ENCODE peak calls at places on chromosomes 1 and 21, in five cellular contexts. One of them, this sample, is unnamed.

GRCh38 chr21:33510826-33511225 is 19.3 kb upstream of the DNAJC28 start:
- DNase-seq in H1: no peak
- DNase-seq in mesenchymal stem cell: no peak
- DNase-seq in trophoblast cell: no peak
- DNase-seq in neuronal stem cell: no peak
- DNase-seq in this sample: no peak

GRCh38 chr21:14520535-14520934 is 25.6 kb downstream of the SAMSN1 start:
- DNase-seq in neuronal stem cell: no peak
- DNase-seq in trophoblast cell: no peak
- DNase-seq in H1: no peak
- DNase-seq in mesenchymal stem cell: no peak
- DNase-seq in this sample: no peak

GRCh38 chr1:236762410-236762809 is 32.7 kb upstream of the MTR start:
- DNase-seq in mesenchymal stem cell: no peak
- DNase-seq in neuronal stem cell: no peak
- DNase-seq in trophoblast cell: no peak
- DNase-seq in H1: no peak
- DNase-seq in this sample: no peak

GRCh38 chr1:179591253-179591591 is 410 bp upstream of the TDRD5 start:
- DNase-seq in mesenchymal stem cell: no peak
- DNase-seq in neuronal stem cell: no peak
- DNase-seq in H1: no peak
- DNase-seq in trophoblast cell: no peak
- DNase-seq in this sample: no peak

GRCh38 chr21:33490991-33491372 is 534 bp downstream of the DNAJC28 start:
- DNase-seq in mesenchymal stem cell: no peak
- DNase-seq in neuronal stem cell: no peak
- DNase-seq in H1: no peak
- DNase-seq in trophoblast cell: no peak
- DNase-seq in this sample: no peak

GRCh38 chr1:62682531-62682930 is 5.7 kb downstream of the DOCK7 start:
- DNase-seq in neuronal stem cell: no peak
- DNase-seq in mesenchymal stem cell: no peak
- DNase-seq in trophoblast cell: no peak
- DNase-seq in H1: no peak
- DNase-seq in this sample: no peak

GRCh38 chr21:39079617-39080016 is 103.6 kb downstream of the PSMG1 start:
- DNase-seq in mesenchymal stem cell: peak
- DNase-seq in trophoblast cell: peak
- DNase-seq in H1: no peak
- DNase-seq in neuronal stem cell: no peak
- DNase-seq in this sample: no peak

GRCh38 chr1:51234721-51235425 is 1.2 kb upstream of the RNF11 start:
- DNase-seq in trophoblast cell: no peak
- DNase-seq in H1: no peak
- DNase-seq in neuronal stem cell: no peak
- DNase-seq in mesenchymal stem cell: peak
- DNase-seq in this sample: no peak

GRCh38 chr1:33292726-33293340 is 28.1 kb downstream of the A3GALT2 start:
- DNase-seq in neuronal stem cell: no peak
- DNase-seq in mesenchymal stem cell: no peak
- DNase-seq in trophoblast cell: no peak
- DNase-seq in H1: no peak
- DNase-seq in this sample: no peak

GRCh38 chr1:116239916-116240315 is 128.7 kb downstream of the MAB21L3 start:
- DNase-seq in H1: no peak
- DNase-seq in neuronal stem cell: no peak
- DNase-seq in mesenchymal stem cell: no peak
- DNase-seq in trophoblast cell: peak
- DNase-seq in this sample: no peak

GRCh38 chr1:171948491-171948890 is 107.2 kb downstream of the DNM3 start:
- DNase-seq in mesenchymal stem cell: peak
- DNase-seq in neuronal stem cell: no peak
- DNase-seq in H1: no peak
- DNase-seq in trophoblast cell: no peak
- DNase-seq in this sample: no peak

GRCh38 chr1:37439672-37439995 is 34.7 kb upstream of the ZC3H12A start:
- DNase-seq in trophoblast cell: no peak
- DNase-seq in neuronal stem cell: no peak
- DNase-seq in mesenchymal stem cell: no peak
- DNase-seq in H1: no peak
- DNase-seq in this sample: no peak

GRCh38 chr1:47875831-47876586 is 121.2 kb downstream of the TRABD2B start:
- DNase-seq in mesenchymal stem cell: peak
- DNase-seq in trophoblast cell: no peak
- DNase-seq in H1: no peak
- DNase-seq in neuronal stem cell: no peak
- DNase-seq in this sample: no peak

GRCh38 chr1:201890806-201891450 is 2.2 kb downstream of the SHISA4 start:
- DNase-seq in trophoblast cell: no peak
- DNase-seq in mesenchymal stem cell: no peak
- DNase-seq in neuronal stem cell: no peak
- DNase-seq in H1: no peak
- DNase-seq in this sample: no peak

GRCh38 chr1:77308889-77309621 is 27.2 kb downstream of the AK5 start:
- DNase-seq in mesenchymal stem cell: no peak
- DNase-seq in neuronal stem cell: no peak
- DNase-seq in H1: no peak
- DNase-seq in trophoblast cell: no peak
- DNase-seq in this sample: no peak

GRCh38 chr1:214670098-214670497 is 67.1 kb downstream of the CENPF start:
- DNase-seq in neuronal stem cell: no peak
- DNase-seq in trophoblast cell: peak
- DNase-seq in H1: no peak
- DNase-seq in mesenchymal stem cell: peak
- DNase-seq in this sample: no peak

DNA sequence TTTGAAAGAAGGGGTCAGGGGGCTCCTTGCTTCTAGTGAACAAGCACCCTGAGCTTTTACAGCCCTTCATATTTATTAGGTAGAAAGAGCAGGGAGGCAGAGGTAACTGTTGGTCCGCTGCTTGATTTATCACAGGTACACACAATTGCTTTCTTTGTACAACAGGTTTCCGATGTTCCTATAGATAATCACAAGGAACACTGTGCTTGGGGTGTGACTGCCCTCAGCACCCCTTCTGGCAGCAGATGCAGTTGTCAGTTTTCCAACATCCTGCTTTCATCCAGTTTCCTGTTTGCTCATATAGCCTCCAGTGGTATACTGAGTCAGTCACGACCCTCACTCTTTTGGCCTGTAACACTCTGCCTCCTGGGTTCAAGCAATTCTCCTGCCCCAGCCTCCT is 40.6 kb downstream of the SCP2 start:
- DNase-seq in trophoblast cell: no peak
- DNase-seq in H1: no peak
- DNase-seq in mesenchymal stem cell: no peak
- DNase-seq in neuronal stem cell: no peak
- DNase-seq in this sample: no peak
- H2BK12ac ChIP-seq in trophoblast cell: no peak
- H2BK12ac ChIP-seq in H1: no peak
- H2BK12ac ChIP-seq in mesenchymal stem cell: no peak
- H2BK12ac ChIP-seq in neuronal stem cell: no peak
- H2BK12ac ChIP-seq in this sample: no peak

GRCh38 chr1:218537131-218537904 is 192.2 kb downstream of the TGFB2 start:
- DNase-seq in trophoblast cell: no peak
- DNase-seq in mesenchymal stem cell: peak
- DNase-seq in H1: no peak
- DNase-seq in neuronal stem cell: no peak
- DNase-seq in this sample: no peak
- H2BK5ac ChIP-seq in trophoblast cell: no peak
- H2BK5ac ChIP-seq in mesenchymal stem cell: no peak
- H2BK5ac ChIP-seq in H1: no peak
- H2BK5ac ChIP-seq in neuronal stem cell: no peak
- H2BK5ac ChIP-seq in this sample: no peak

DNA sequence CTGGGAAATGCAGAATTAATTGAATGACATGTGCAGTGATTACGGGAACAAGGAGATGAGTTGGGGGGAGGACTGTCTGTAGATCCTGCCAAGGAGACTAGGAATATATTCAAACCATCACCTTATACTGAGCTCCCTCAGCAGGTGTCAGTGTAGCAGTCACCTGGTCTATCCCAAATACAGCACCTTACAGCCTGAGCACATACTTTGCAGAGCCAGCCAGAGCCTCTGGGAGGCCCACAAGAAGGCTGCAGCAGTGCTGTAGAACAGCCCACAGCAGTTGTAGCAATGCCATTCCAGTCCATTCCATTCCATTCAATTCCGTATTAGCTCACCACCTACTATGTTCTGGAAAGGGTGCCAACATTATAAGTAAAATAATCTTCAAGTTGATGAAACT is 44.5 kb downstream of the KCNC4 start:
- DNase-seq in H1: no peak
- DNase-seq in trophoblast cell: no peak
- DNase-seq in mesenchymal stem cell: no peak
- DNase-seq in neuronal stem cell: no peak
- DNase-seq in this sample: peak
- H2BK12ac ChIP-seq in H1: no peak
- H2BK12ac ChIP-seq in trophoblast cell: no peak
- H2BK12ac ChIP-seq in mesenchymal stem cell: no peak
- H2BK12ac ChIP-seq in neuronal stem cell: no peak
- H2BK12ac ChIP-seq in this sample: no peak

GRCh38 chr21:35072557-35072956 is 23.5 kb upstream of the RUNX1 start:
- DNase-seq in trophoblast cell: no peak
- DNase-seq in mesenchymal stem cell: no peak
- DNase-seq in H1: no peak
- DNase-seq in neuronal stem cell: no peak
- DNase-seq in this sample: no peak

GRCh38 chr21:35070436-35070835 is 21.3 kb upstream of the RUNX1 start:
- DNase-seq in trophoblast cell: no peak
- DNase-seq in H1: no peak
- DNase-seq in mesenchymal stem cell: no peak
- DNase-seq in neuronal stem cell: no peak
- DNase-seq in this sample: no peak

GRCh38 chr21:35071347-35071746 is 22.2 kb upstream of the RUNX1 start:
- DNase-seq in H1: no peak
- DNase-seq in neuronal stem cell: no peak
- DNase-seq in trophoblast cell: no peak
- DNase-seq in mesenchymal stem cell: no peak
- DNase-seq in this sample: no peak

GRCh38 chr21:35075546-35075945 is 26.4 kb upstream of the RUNX1 start:
- DNase-seq in trophoblast cell: no peak
- DNase-seq in mesenchymal stem cell: peak
- DNase-seq in H1: no peak
- DNase-seq in neuronal stem cell: no peak
- DNase-seq in this sample: no peak

GRCh38 chr21:35072960-35073359 is 23.9 kb upstream of the RUNX1 start:
- DNase-seq in H1: no peak
- DNase-seq in trophoblast cell: no peak
- DNase-seq in neuronal stem cell: no peak
- DNase-seq in mesenchymal stem cell: peak
- DNase-seq in this sample: no peak
- H2BK5ac ChIP-seq in H1: no peak
- H2BK5ac ChIP-seq in trophoblast cell: no peak
- H2BK5ac ChIP-seq in neuronal stem cell: no peak
- H2BK5ac ChIP-seq in mesenchymal stem cell: no peak
- H2BK5ac ChIP-seq in this sample: no peak

GRCh38 chr1:89104147-89104546 is 21.8 kb downstream of the GBP2 start:
- DNase-seq in neuronal stem cell: no peak
- DNase-seq in H1: no peak
- DNase-seq in trophoblast cell: peak
- DNase-seq in mesenchymal stem cell: no peak
- DNase-seq in this sample: no peak
- H2BK12ac ChIP-seq in neuronal stem cell: no peak
- H2BK12ac ChIP-seq in H1: no peak
- H2BK12ac ChIP-seq in trophoblast cell: no peak
- H2BK12ac ChIP-seq in mesenchymal stem cell: no peak
- H2BK12ac ChIP-seq in this sample: no peak

GRCh38 chr1:13921190-13921589 is 221.2 kb downstream of the PRDM2 start:
- DNase-seq in trophoblast cell: no peak
- DNase-seq in neuronal stem cell: no peak
- DNase-seq in H1: no peak
- DNase-seq in mesenchymal stem cell: no peak
- DNase-seq in this sample: no peak
- H2BK5ac ChIP-seq in trophoblast cell: no peak
- H2BK5ac ChIP-seq in neuronal stem cell: no peak
- H2BK5ac ChIP-seq in H1: no peak
- H2BK5ac ChIP-seq in mesenchymal stem cell: no peak
- H2BK5ac ChIP-seq in this sample: no peak

GRCh38 chr1:106554294-106554693 is 502.2 kb upstream of the PRMT6 start:
- DNase-seq in mesenchymal stem cell: no peak
- DNase-seq in neuronal stem cell: no peak
- DNase-seq in H1: no peak
- DNase-seq in trophoblast cell: no peak
- DNase-seq in this sample: no peak
- H2BK12ac ChIP-seq in mesenchymal stem cell: no peak
- H2BK12ac ChIP-seq in neuronal stem cell: no peak
- H2BK12ac ChIP-seq in H1: no peak
- H2BK12ac ChIP-seq in trophoblast cell: no peak
- H2BK12ac ChIP-seq in this sample: no peak

GRCh38 chr1:231139125-231139649 is 22.7 kb upstream of the TRIM67 start:
- DNase-seq in mesenchymal stem cell: peak
- DNase-seq in neuronal stem cell: no peak
- DNase-seq in H1: no peak
- DNase-seq in trophoblast cell: no peak
- DNase-seq in this sample: no peak

GRCh38 chr1:231134624-231135023 is 27.2 kb upstream of the TRIM67 start:
- DNase-seq in H1: no peak
- DNase-seq in neuronal stem cell: no peak
- DNase-seq in trophoblast cell: no peak
- DNase-seq in mesenchymal stem cell: no peak
- DNase-seq in this sample: no peak

GRCh38 chr1:231138221-231138620 is 23.6 kb upstream of the TRIM67 start:
- DNase-seq in trophoblast cell: no peak
- DNase-seq in H1: no peak
- DNase-seq in mesenchymal stem cell: no peak
- DNase-seq in neuronal stem cell: no peak
- DNase-seq in this sample: no peak

GRCh38 chr1:231139659-231140650 is 21.9 kb upstream of the TRIM67 start:
- DNase-seq in mesenchymal stem cell: peak
- DNase-seq in neuronal stem cell: no peak
- DNase-seq in trophoblast cell: peak
- DNase-seq in H1: no peak
- DNase-seq in this sample: no peak
- H2BK5ac ChIP-seq in mesenchymal stem cell: peak
- H2BK5ac ChIP-seq in neuronal stem cell: no peak
- H2BK5ac ChIP-seq in trophoblast cell: no peak
- H2BK5ac ChIP-seq in H1: no peak
- H2BK5ac ChIP-seq in this sample: no peak

This sample was measured in H9.